ENCODE peak calls at places on chromosome 20, in five cellular contexts. Z is AG10803, Y is ecto neural progenitor cell, X is left colon, H is astrocyte. I is an unnamed sample.

GRCh38 chr20:24672886-24673677 is 203.7 kb downstream of the SYNDIG1 start:
- DNase-seq in H (peak), X (no peak), Y (no peak), Z (peak), I (peak)

GRCh38 chr20:57649617-57650015 is 29.4 kb upstream of the ZBP1 start:
- DNase-seq in X (no peak), Z (no peak), Y (no peak), H (no peak), I (no peak)

GRCh38 chr20:53870426-53871199 is 199.8 kb downstream of the BCAS1 start:
- DNase-seq in H (no peak), X (no peak), Z (no peak), Y (no peak), I (no peak)

GRCh38 chr20:21103582-21104465 is 2.3 kb downstream of the LINC00237 start:
- DNase-seq in H (no peak), Y (no peak), X (no peak), Z (no peak), I (no peak)

GRCh38 chr20:20782747-20783146 is 70.3 kb upstream of the RALGAPA2 start:
- DNase-seq in H (no peak), Y (no peak), X (peak), Z (no peak), I (no peak)

GRCh38 chr20:62641749-62642665 is at the start of gene SLCO4A1:
- DNase-seq in Y (peak), H (peak), Z (no peak), X (peak), I (peak)

GRCh38 chr20:35006531-35006971 is 50.9 kb downstream of the MYH7B start:
- DNase-seq in X (no peak), Y (no peak), H (no peak), Z (no peak), I (no peak)

GRCh38 chr20:20527661-20528060 is 159.8 kb downstream of the INSM1 start:
- DNase-seq in H (no peak), X (no peak), Y (no peak), Z (no peak), I (no peak)

GRCh38 chr20:59015812-59016711 is 3.2 kb upstream of the TUBB1 start:
- DNase-seq in H (no peak), X (no peak), Z (no peak), Y (no peak), I (no peak)

GRCh38 chr20:24762791-24763350 is 186.2 kb upstream of the CST7 start:
- DNase-seq in H (no peak), Z (no peak), Y (peak), X (no peak), I (no peak)

I was measured in AG20443.